ENCODE peak calls at places on chromosomes 11 and 22, in five cellular contexts. C, K, T, M and A are unnamed samples.

GRCh38 chr11:102254047-102254446 is 63.2 kb upstream of the BIRC3 start:
- DNase-seq in K (no peak), T (peak), C (no peak), M (no peak), A (peak)

GRCh38 chr22:40661661-40662060 is 17.6 kb upstream of the MCHR1 start:
- DNase-seq in C (no peak), T (no peak), M (no peak), K (no peak), A (no peak)

GRCh38 chr22:35480143-35480542 is 60.5 kb upstream of the RASD2 start:
- DNase-seq in C (peak), K (no peak), T (no peak), M (no peak), A (no peak)

GRCh38 chr11:76209671-76209955 is 3.3 kb upstream of the WNT11 start:
- DNase-seq in K (no peak), C (no peak), T (no peak), M (peak), A (no peak)

GRCh38 chr11:2402890-2403645 is 2.5 kb downstream of the TSSC4 start:
- DNase-seq in K (no peak), C (no peak), M (no peak), T (no peak), A (no peak)

GRCh38 chr11:108906826-108907225 is 242.0 kb downstream of the DDX10 start:
- DNase-seq in M (no peak), C (no peak), T (no peak), K (no peak), A (no peak)

GRCh38 chr22:29265929-29266328 is 1.9 kb downstream of the RHBDD3 start:
- DNase-seq in M (no peak), T (no peak), C (no peak), K (no peak), A (no peak)

GRCh38 chr11:133153031-133153430 is 379.3 kb downstream of the OPCML start:
- DNase-seq in C (no peak), M (no peak), T (no peak), K (no peak), A (no peak)

GRCh38 chr22:48574776-48575566 is 1252.7 kb downstream of the BRD1 start:
- DNase-seq in C (no peak), K (no peak), M (no peak), T (peak), A (peak)

GRCh38 chr11:129864811-129865210 is 30.6 kb downstream of the NFRKB start:
- DNase-seq in C (no peak), T (no peak), M (no peak), K (no peak), A (no peak)

GRCh38 chr11:119625206-119625988 is 103.6 kb downstream of the NECTIN1 start:
- DNase-seq in T (no peak), C (no peak), K (no peak), M (no peak), A (no peak)

GRCh38 chr11:11808992-11809583 is 32.7 kb upstream of the USP47 start:
- DNase-seq in C (no peak), M (no peak), K (no peak), T (no peak), A (no peak)

GRCh38 chr11:67369275-67369674 is 4.1 kb downstream of the CLCF1 start:
- DNase-seq in T (no peak), K (no peak), C (no peak), M (no peak), A (no peak)

GRCh38 chr11:75277991-75278790 is 37.6 kb downstream of the TPBGL start:
- DNase-seq in K (no peak), T (no peak), C (no peak), M (no peak), A (no peak)

GRCh38 chr11:20011294-20011951 is 148.9 kb downstream of the DBX1 start:
- DNase-seq in K (no peak), M (no peak), T (no peak), C (no peak), A (no peak)

GRCh38 chr11:95599959-95600586 is 189.5 kb downstream of the FAM76B start:
- DNase-seq in M (no peak), K (no peak), T (peak), C (no peak), A (no peak)

GRCh38 chr11:60887531-60887930 is 18.9 kb downstream of the PRPF19 start:
- DNase-seq in T (peak), C (peak), M (peak), K (no peak), A (peak)

GRCh38 chr22:40603088-40603605 is 33.4 kb downstream of the MRTFA start:
- DNase-seq in K (no peak), C (no peak), M (no peak), T (no peak), A (no peak)

GRCh38 chr11:95991101-95991500 is 67.2 kb upstream of the MTMR2 start:
- DNase-seq in M (no peak), T (no peak), C (no peak), K (no peak), A (no peak)

GRCh38 chr11:94583885-94584500 is 16.8 kb downstream of the PIWIL4 start:
- DNase-seq in K (no peak), C (no peak), T (no peak), M (peak), A (peak)

GRCh38 chr11:96188625-96189006 is 154.4 kb downstream of the MAML2 start:
- DNase-seq in C (no peak), M (peak), T (no peak), K (no peak), A (peak)

GRCh38 chr11:134613646-134614045 is 201.6 kb upstream of the B3GAT1 start:
- DNase-seq in M (no peak), K (no peak), T (no peak), C (no peak), A (no peak)

GRCh38 chr22:22616636-22617035 is 27.8 kb upstream of the GGTLC2 start:
- DNase-seq in T (no peak), C (no peak), K (no peak), M (peak), A (peak)

GRCh38 chr11:132231656-132232173 is 861.3 kb downstream of the NTM start:
- DNase-seq in M (no peak), T (no peak), C (no peak), K (no peak), A (no peak)

GRCh38 chr11:75814369-75814685 is 683 bp upstream of the UVRAG start:
- DNase-seq in M (no peak), K (no peak), T (no peak), C (no peak), A (no peak)

GRCh38 chr11:131511794-131512193 is 141.4 kb downstream of the NTM start:
- DNase-seq in K (no peak), C (no peak), T (peak), M (peak), A (peak)

GRCh38 chr11:68325894-68326220 is 13.5 kb downstream of the LRP5 start:
- DNase-seq in K (no peak), T (no peak), M (no peak), C (no peak), A (no peak)

GRCh38 chr11:117068303-117068860 is 29.8 kb downstream of the SIK3 start:
- DNase-seq in K (no peak), C (no peak), M (no peak), T (no peak), A (no peak)

GRCh38 chr11:126968915-126969314 is 31.7 kb downstream of the KIRREL3 start:
- DNase-seq in M (no peak), T (peak), K (no peak), C (no peak), A (no peak)